ENCODE peak calls at places on chromosomes 12 and 14, in six cellular contexts. K, R, Q, S, X and F are unnamed samples.

GRCh38 chr12:3022961-3023360 is 54.2 kb upstream of the TSPAN9 start:
- DNase-seq in K (no peak), R (no peak), Q (no peak), S (no peak), X (no peak), F (no peak)

GRCh38 chr14:75286313-75286712 is 7.7 kb downstream of the FOS start:
- DNase-seq in K (no peak), R (peak; percentile 75), Q (no peak), S (no peak), X (no peak), F (peak; percentile 64)

GRCh38 chr12:20629414-20630156 is 65.5 kb upstream of the SLCO1C1 start:
- DNase-seq in K (peak; percentile 61), R (peak; percentile 56), Q (no peak), S (peak; percentile 47), X (no peak), F (no peak)

GRCh38 chr12:119843100-119843499 is 34.0 kb downstream of the CIT start:
- DNase-seq in K (no peak), R (no peak), Q (no peak), S (no peak), X (no peak), F (no peak)

GRCh38 chr12:64258576-64258975 is 36.5 kb upstream of the KICS2 start:
- DNase-seq in K (no peak), R (no peak), Q (no peak), S (no peak), X (no peak), F (no peak)

GRCh38 chr14:100804138-100804537 is 21.8 kb upstream of the MEG3 start:
- DNase-seq in K (no peak), R (peak; percentile 19), Q (no peak), S (no peak), X (no peak), F (no peak)

GRCh38 chr12:98997899-98998298 is 352.8 kb downstream of the APAF1 start:
- DNase-seq in K (no peak), R (no peak), Q (no peak), S (no peak), X (no peak), F (no peak)

GRCh38 chr12:8038659-8039114 is 6.2 kb downstream of the FOXJ2 start:
- DNase-seq in K (no peak), R (peak; percentile 87), Q (no peak), S (no peak), X (peak; percentile 84), F (no peak)

GRCh38 chr14:80216818-80217217 is 5.5 kb upstream of the DIO2 start:
- DNase-seq in K (no peak), R (no peak), Q (no peak), S (no peak), X (no peak), F (no peak)

GRCh38 chr12:47813491-47814196 is 6.1 kb downstream of the HDAC7 start:
- DNase-seq in K (peak; percentile 58), R (peak; percentile 60), Q (no peak), S (no peak), X (no peak), F (no peak)

GRCh38 chr12:112234303-112234702 is 108.9 kb downstream of the TRAFD1 start:
- DNase-seq in K (no peak), R (no peak), Q (no peak), S (no peak), X (no peak), F (no peak)

GRCh38 chr12:103547929-103548328 is 39.1 kb upstream of the STAB2 start:
- DNase-seq in K (no peak), R (no peak), Q (peak; percentile 80), S (no peak), X (no peak), F (no peak)

GRCh38 chr14:105857223-105857815 is 330.9 kb downstream of the TMEM121 start:
- DNase-seq in K (no peak), R (peak; percentile 20), Q (no peak), S (peak; percentile 3), X (no peak), F (peak; percentile 71)
- TF ChIP-seq CTCF in K (no peak), R (no peak), Q (no peak), S (no peak), X (no peak), F (no peak)

DNA sequence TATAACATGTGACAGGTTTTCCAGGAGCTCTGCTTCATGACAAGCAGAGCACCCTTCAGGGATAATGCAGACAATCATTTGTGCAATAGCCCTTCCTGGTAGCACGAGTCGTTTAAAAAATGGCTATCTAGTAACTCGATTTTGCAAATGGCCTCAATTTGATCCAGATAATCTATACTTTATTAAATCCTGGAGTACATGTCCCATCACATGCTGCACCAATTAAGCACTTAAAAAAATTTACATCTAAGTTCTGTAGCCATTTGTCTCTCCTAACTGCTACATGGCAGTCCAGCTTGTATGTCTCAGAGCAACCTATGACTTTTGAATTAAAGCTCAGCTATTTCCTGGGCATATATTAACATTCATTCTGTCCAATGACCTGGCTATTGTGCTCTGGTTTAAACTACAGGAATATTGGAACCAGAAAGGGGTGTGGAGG is 79.8 kb downstream of the TTC8 start:
- DNase-seq in K (no peak), R (no peak), Q (no peak), S (no peak), X (no peak), F (no peak)
- TF ChIP-seq POLR2A in K (no peak), R (no peak), Q (no peak), S (no peak), X (no peak), F (no peak)

GRCh38 chr12:117171499-117172162 is 18.6 kb downstream of the FBXO21 start:
- DNase-seq in K (no peak), R (no peak), Q (no peak), S (no peak), X (no peak), F (no peak)
- TF ChIP-seq CTCF in K (no peak), R (no peak), Q (no peak), S (no peak), X (no peak), F (no peak)

GRCh38 chr12:4164591-4165558 is 108.7 kb upstream of the CCND2 start:
- DNase-seq in K (no peak), R (peak; percentile 76), Q (no peak), S (no peak), X (peak; percentile 34), F (no peak)
- TF ChIP-seq POLR2A in K (no peak), R (no peak), Q (no peak), S (no peak), X (no peak), F (no peak)